ENCODE peak calls at places on chromosomes 6 and 20, in five cellular contexts. M, S, Y, R and X are unnamed samples.

GRCh38 chr6:167678102-167679101 is 148.3 kb upstream of the AFDN start:
- DNase-seq in M (no peak), S (peak; percentile 34), Y (no peak), R (peak; percentile 61), X (no peak)

GRCh38 chr6:125994659-125995488 is 8.5 kb downstream of the TRMT11 start:
- DNase-seq in M (no peak), S (no peak), Y (no peak), R (no peak), X (no peak)

GRCh38 chr6:6694825-6695710 is 106.5 kb downstream of the LY86 start:
- DNase-seq in M (no peak), S (no peak), Y (peak; percentile 74), R (no peak), X (no peak)

GRCh38 chr6:33417127-33417902 is 592 bp downstream of the CUTA start:
- DNase-seq in M (no peak), S (no peak), Y (no peak), R (no peak), X (no peak)

GRCh38 chr6:164062872-164063271 is 648.4 kb downstream of the QKI start:
- DNase-seq in M (no peak), S (no peak), Y (no peak), R (no peak), X (no peak)

GRCh38 chr20:63978319-63979220 is 872 bp downstream of the SAMD10 start:
- DNase-seq in M (no peak), S (peak; percentile 66), Y (no peak), R (peak; percentile 86), X (peak; percentile 30)

GRCh38 chr6:108809211-108809610 is 39.0 kb upstream of the ARMC2 start:
- DNase-seq in M (no peak), S (no peak), Y (no peak), R (no peak), X (no peak)

GRCh38 chr20:25867776-25868649 is 171.4 kb upstream of the ZNF337 start:
- DNase-seq in M (no peak), S (peak; percentile 72), Y (no peak), R (peak; percentile 77), X (peak; percentile 77)